ENCODE peak calls at places on chromosomes 11 and 22, in five cellular contexts. Z, X, O, T and R are unnamed samples.

GRCh38 chr11:66881436-66881835 is 24.6 kb downstream of the LRFN4 start:
- DNase-seq in X (no peak), T (peak; percentile 34), O (no peak), Z (no peak), R (peak; percentile 15)

GRCh38 chr11:72702096-72702495 is 27.9 kb upstream of the PDE2A start:
- DNase-seq in O (peak; percentile 63), Z (no peak), T (no peak), X (no peak), R (no peak)

GRCh38 chr11:123196060-123196714 is 1.1 kb upstream of the CLMP start:
- DNase-seq in O (no peak), Z (no peak), T (no peak), X (no peak), R (no peak)

GRCh38 chr22:36398602-36399472 is 11.1 kb upstream of the MYH9 start:
- DNase-seq in X (no peak), O (no peak), Z (no peak), T (no peak), R (no peak)

GRCh38 chr11:2355000-2355644 is 22.0 kb upstream of the CD81 start:
- DNase-seq in X (peak; percentile 55), T (no peak), O (no peak), Z (no peak), R (no peak)

GRCh38 chr11:95714853-95715776 is 74.5 kb downstream of the FAM76B start:
- DNase-seq in T (no peak), Z (no peak), X (no peak), O (no peak), R (no peak)

GRCh38 chr11:86784247-86784681 is 16.1 kb upstream of the PRSS23 start:
- DNase-seq in Z (no peak), O (no peak), X (peak; percentile 80), T (no peak), R (no peak)

GRCh38 chr11:73509188-73509587 is 88.7 kb downstream of the FAM168A start:
- DNase-seq in X (no peak), Z (no peak), O (no peak), T (no peak), R (no peak)

GRCh38 chr11:131916633-131917032 is 546.2 kb downstream of the NTM start:
- DNase-seq in X (peak; percentile 62), O (no peak), Z (no peak), T (no peak), R (no peak)

GRCh38 chr22:45058622-45058912 is 48.8 kb upstream of the PHF21B start:
- DNase-seq in Z (no peak), T (no peak), O (no peak), X (no peak), R (no peak)

GRCh38 chr11:66856496-66857233 is at the start of gene LRFN4:
- DNase-seq in Z (no peak), X (no peak), O (no peak), T (no peak), R (no peak)

GRCh38 chr11:31828217-31828616 is 17.1 kb upstream of the PAX6 start:
- DNase-seq in T (no peak), O (no peak), X (no peak), Z (no peak), R (no peak)

GRCh38 chr22:38871360-38872171 is 450 bp downstream of the CBX6 start:
- DNase-seq in O (peak; percentile 63), X (no peak), T (peak; percentile 53), Z (no peak), R (no peak)

GRCh38 chr11:46390331-46391171 is 1.0 kb downstream of the CHRM4 start:
- DNase-seq in O (no peak), T (peak; percentile 50), X (no peak), Z (no peak), R (no peak)
- H3K4me3 ChIP-seq in O (no peak overlapping the region), T (no peak overlapping the region), X (no peak overlapping the region), Z (no peak overlapping the region), R (no peak overlapping the region)

DNA sequence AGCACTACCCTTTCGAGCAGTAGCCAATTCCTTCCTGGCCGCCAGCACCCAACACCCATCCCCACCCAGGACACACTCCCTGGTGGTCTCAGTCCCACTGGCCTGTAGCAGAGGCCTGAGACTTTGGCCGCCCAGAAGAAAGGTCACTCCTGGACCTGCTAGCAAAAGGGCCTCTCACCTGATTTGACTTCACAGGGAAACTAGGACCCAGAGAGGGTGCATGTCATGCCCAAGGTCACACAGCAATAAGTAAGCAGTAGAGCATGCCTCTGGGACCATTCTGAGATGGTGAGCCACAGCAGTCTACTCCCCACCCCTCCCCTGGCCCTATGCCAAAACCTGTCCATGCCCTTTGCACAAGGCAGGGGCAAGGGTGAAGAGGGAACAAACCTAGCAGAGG is 7.3 kb downstream of the ARRB1 start:
- DNase-seq in Z (no peak), O (no peak), X (no peak), T (no peak), R (no peak)
- H3K4me1 ChIP-seq in Z (peaks cover 96% of the 10 kb centered on the region), O (peaks cover 52% of the 10 kb centered on the region), X (peaks cover 47% of the 10 kb centered on the region), T (peaks cover 96% of the 10 kb centered on the region), R (peaks cover 98% of the 10 kb centered on the region)

GRCh38 chr22:42959472-42960145 is 55.3 kb downstream of the PACSIN2 start:
- DNase-seq in T (no peak), X (peak; percentile 77), Z (no peak), O (no peak), R (peak; percentile 63)

GRCh38 chr22:42957958-42958357 is 57.0 kb downstream of the PACSIN2 start:
- DNase-seq in Z (no peak), O (no peak), X (no peak), T (no peak), R (no peak)

GRCh38 chr22:42960146-42960509 is 54.8 kb downstream of the PACSIN2 start:
- DNase-seq in T (no peak), O (no peak), Z (no peak), X (no peak), R (no peak)

GRCh38 chr22:42957544-42957943 is 57.4 kb downstream of the PACSIN2 start:
- DNase-seq in X (no peak), Z (no peak), O (no peak), T (no peak), R (no peak)

GRCh38 chr22:42958937-42959336 is 56.0 kb downstream of the PACSIN2 start:
- DNase-seq in T (no peak), O (no peak), X (no peak), Z (no peak), R (no peak)
- H3K4me3 ChIP-seq in T (no peak overlapping the region), O (no peak overlapping the region), X (no peak overlapping the region), Z (no peak overlapping the region), R (peak overlapping the region; percentile 48)

GRCh38 chr11:83118814-83119213 is 38.1 kb upstream of the PCF11 start:
- DNase-seq in T (no peak), O (no peak), X (peak; percentile 50), Z (no peak), R (no peak)
- H3K4me1 ChIP-seq in T (no peaks in the 10 kb centered on the region), O (peaks cover 2% of the 10 kb centered on the region), X (peaks cover 4% of the 10 kb centered on the region), Z (peaks cover 62% of the 10 kb centered on the region), R (no peaks in the 10 kb centered on the region)

GRCh38 chr11:8810331-8811301 is 100.4 kb upstream of the AKIP1 start:
- DNase-seq in Z (no peak), X (peak; percentile 82), T (peak; percentile 88), O (peak; percentile 92), R (peak; percentile 89)

GRCh38 chr11:8809605-8810272 is 101.2 kb upstream of the AKIP1 start:
- DNase-seq in O (no peak), Z (no peak), T (no peak), X (no peak), R (no peak)

GRCh38 chr11:8813658-8814057 is 97.3 kb upstream of the AKIP1 start:
- DNase-seq in X (peak; percentile 92), T (peak; percentile 70), O (peak; percentile 79), Z (peak; percentile 18), R (peak; percentile 84)

GRCh38 chr11:8812438-8812837 is 98.6 kb upstream of the AKIP1 start:
- DNase-seq in Z (no peak), O (no peak), X (peak; percentile 65), T (no peak), R (no peak)

DNA sequence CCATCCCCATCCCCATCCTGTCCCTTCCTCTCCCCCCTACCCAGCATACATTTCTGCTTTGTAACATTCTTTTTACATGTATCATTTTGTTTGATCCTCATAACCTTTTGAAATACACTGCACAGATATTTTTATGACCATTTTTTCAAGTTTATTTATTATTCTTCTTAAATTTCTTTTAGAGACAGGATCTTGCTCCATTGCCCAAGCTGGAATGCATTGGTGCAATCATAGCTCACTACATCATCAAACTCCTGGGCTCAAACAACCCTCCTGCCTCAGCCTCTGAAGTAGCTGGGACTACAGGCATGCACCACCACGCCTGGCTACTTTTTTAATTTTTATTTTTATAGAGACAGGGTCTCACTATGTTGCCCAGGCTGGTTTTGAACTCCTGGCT is 99.4 kb upstream of the AKIP1 start:
- DNase-seq in X (no peak), Z (no peak), T (no peak), O (no peak), R (no peak)
- H3K4me3 ChIP-seq in X (no peak overlapping the region), Z (no peak overlapping the region), T (no peak overlapping the region), O (peak overlapping the region; percentile 76), R (peak overlapping the region; percentile 81)

GRCh38 chr11:47948137-47948536 is 32.2 kb upstream of the PTPRJ start:
- DNase-seq in T (no peak), X (no peak), O (no peak), Z (no peak), R (no peak)
- H3K4me1 ChIP-seq in T (no peaks in the 10 kb centered on the region), X (peaks cover 5% of the 10 kb centered on the region), O (no peaks in the 10 kb centered on the region), Z (peaks cover 22% of the 10 kb centered on the region), R (no peaks in the 10 kb centered on the region)

DNA sequence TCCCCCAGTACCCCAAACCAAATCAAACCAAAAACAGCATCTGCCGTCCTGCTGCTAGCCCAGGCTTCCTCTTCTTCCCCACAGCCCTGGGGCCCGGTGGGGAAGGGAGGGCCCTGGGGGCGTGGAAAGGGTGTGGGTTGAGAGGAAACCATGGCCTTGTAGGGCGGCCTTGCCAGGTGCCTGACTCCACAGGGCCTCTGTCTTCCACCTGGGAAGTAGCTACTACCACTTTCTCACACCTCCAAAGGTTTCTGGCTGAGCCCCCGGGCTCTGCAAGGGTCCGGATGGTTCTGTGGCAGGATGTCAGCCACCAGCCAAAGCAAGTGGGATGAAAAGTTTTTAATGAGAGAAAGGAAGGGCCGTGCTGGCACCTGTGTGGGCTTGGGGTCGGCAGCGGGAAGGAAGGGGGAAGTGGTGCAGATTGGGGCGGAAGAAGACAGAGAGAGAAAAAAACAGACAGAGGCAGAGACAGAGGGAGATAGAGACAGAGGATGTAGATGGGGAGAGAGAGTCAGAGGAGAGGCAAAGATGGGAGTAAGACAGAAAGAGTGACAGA is 10.5 kb downstream of the TPST2 start:
- DNase-seq in Z (peak; percentile 50), X (no peak), O (no peak), T (peak; percentile 75), R (no peak)
- H3K4me3 ChIP-seq in Z (peak overlapping the region; percentile 9), X (no peak overlapping the region), O (no peak overlapping the region), T (no peak overlapping the region), R (no peak overlapping the region)

GRCh38 chr11:116842117-116842516 is 4.7 kb upstream of the APOA1 start:
- DNase-seq in O (no peak), X (no peak), T (no peak), Z (no peak), R (no peak)
- H3K4me1 ChIP-seq in O (peaks cover 17% of the 10 kb centered on the region), X (no peaks in the 10 kb centered on the region), T (no peaks in the 10 kb centered on the region), Z (no peaks in the 10 kb centered on the region), R (peaks cover 6% of the 10 kb centered on the region)

DNA sequence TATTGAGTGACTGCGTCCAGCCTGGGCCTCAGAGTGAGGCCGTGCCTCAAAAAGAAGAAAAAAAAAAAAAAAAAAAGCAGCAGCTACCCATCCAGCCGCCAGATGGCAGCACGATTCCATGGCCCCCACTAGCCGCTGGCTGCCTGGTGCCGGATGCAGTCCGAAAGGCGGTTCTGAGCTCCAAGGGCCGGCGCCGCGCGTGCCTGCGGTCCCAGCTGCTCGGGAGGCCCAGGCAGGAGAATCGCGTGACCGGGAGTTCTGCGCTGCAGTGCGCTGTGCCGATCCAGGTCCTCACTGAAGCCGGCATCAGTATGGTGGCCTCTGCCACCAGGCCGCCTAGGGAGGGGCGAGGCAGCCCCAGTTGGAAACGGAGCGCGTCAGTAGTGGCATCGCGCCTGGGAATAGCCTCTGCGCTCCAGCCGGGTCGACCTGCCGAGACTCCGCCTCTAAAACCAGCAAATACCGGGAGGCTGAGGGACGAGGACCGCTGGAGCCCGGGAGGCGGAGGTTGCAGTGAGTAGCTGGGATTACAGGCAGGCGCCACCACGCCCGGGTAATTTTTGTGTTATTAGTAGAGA is 19.3 kb downstream of the SCARF2 start:
- DNase-seq in Z (peak; percentile 65), O (peak; percentile 90), T (peak; percentile 79), X (peak; percentile 84), R (peak; percentile 88)
- H3K4me3 ChIP-seq in Z (peak overlapping the region; percentile 37), O (peak overlapping the region; percentile 21), T (no peak overlapping the region), X (peak overlapping the region; percentile 45), R (peak overlapping the region; percentile 46)